ENCODE peak calls at places on chromosomes 2 and 18, in four cellular contexts. One of them, this sample, is unnamed.

GRCh38 chr2:220334871-220335590 is 707.6 kb downstream of the SLC4A3 start:
- DNase-seq in T-cell: no peak
- DNase-seq in ELF-1: no peak
- DNase-seq in RWPE1: no peak
- DNase-seq in this sample: no peak

GRCh38 chr18:27144672-27145071 is 40.4 kb downstream of the CHST9 start:
- DNase-seq in T-cell: no peak
- DNase-seq in ELF-1: no peak
- DNase-seq in RWPE1: no peak
- DNase-seq in this sample: no peak

GRCh38 chr2:21041462-21041861 is 2.4 kb downstream of the APOB start:
- DNase-seq in T-cell: no peak
- DNase-seq in ELF-1: no peak
- DNase-seq in RWPE1: no peak
- DNase-seq in this sample: no peak

GRCh38 chr2:156340818-156341481 is 8.4 kb upstream of the NR4A2 start:
- DNase-seq in T-cell: no peak
- DNase-seq in ELF-1: peak; percentile 61
- DNase-seq in RWPE1: no peak
- DNase-seq in this sample: no peak

GRCh38 chr2:203822240-203822639 is 45.3 kb upstream of the CTLA4 start:
- DNase-seq in T-cell: no peak
- DNase-seq in ELF-1: no peak
- DNase-seq in RWPE1: no peak
- DNase-seq in this sample: no peak

GRCh38 chr18:2293109-2293839 is 278.0 kb downstream of the METTL4 start:
- DNase-seq in T-cell: no peak
- DNase-seq in ELF-1: peak; percentile 85
- DNase-seq in RWPE1: no peak
- DNase-seq in this sample: no peak

GRCh38 chr2:215660687-215661086 is 224.8 kb upstream of the FN1 start:
- DNase-seq in T-cell: no peak
- DNase-seq in ELF-1: no peak
- DNase-seq in RWPE1: no peak
- DNase-seq in this sample: no peak

GRCh38 chr2:220855296-220855695 is 716.8 kb downstream of the EPHA4 start:
- DNase-seq in T-cell: no peak
- DNase-seq in ELF-1: no peak
- DNase-seq in RWPE1: peak; percentile 52
- DNase-seq in this sample: no peak

GRCh38 chr2:163465440-163465839 is 270.4 kb downstream of the FIGN start:
- DNase-seq in T-cell: no peak
- DNase-seq in ELF-1: no peak
- DNase-seq in RWPE1: no peak
- DNase-seq in this sample: no peak